ENCODE peak calls at places on chromosomes 13 and 19, in five cellular contexts. A, T, H, J and D are unnamed samples.

GRCh38 chr13:99434258-99434788 is 66.9 kb upstream of the TM9SF2 start:
- DNase-seq in A (no peak), T (no peak), J (no peak), H (no peak), D (no peak)

GRCh38 chr13:105665284-105665683 is 870.2 kb downstream of the EFNB2 start:
- DNase-seq in H (no peak), A (peak; percentile 92), J (no peak), T (no peak), D (peak; percentile 79)

GRCh38 chr19:28934626-28935025 is 278.3 kb downstream of the UQCRFS1 start:
- DNase-seq in J (no peak), H (no peak), A (no peak), T (no peak), D (no peak)

GRCh38 chr13:83667606-83668005 is 214.7 kb downstream of the SLITRK1 start:
- DNase-seq in T (no peak), J (no peak), H (no peak), A (no peak), D (no peak)

GRCh38 chr19:6062274-6062673 is 48.0 kb downstream of the RFX2 start:
- DNase-seq in H (no peak), A (peak; percentile 58), T (no peak), J (peak; percentile 25), D (no peak)

GRCh38 chr19:15330801-15331418 is 1.4 kb downstream of the BRD4 start:
- DNase-seq in J (peak; percentile 23), H (peak; percentile 42), T (no peak), A (peak; percentile 86), D (peak; percentile 85)

GRCh38 chr19:48596679-48597465 is 9.7 kb upstream of the SPACA4 start:
- DNase-seq in T (no peak), J (no peak), A (no peak), H (no peak), D (no peak)

GRCh38 chr19:2362039-2362969 is 2.2 kb downstream of the TMPRSS9 start:
- DNase-seq in H (no peak), A (no peak), T (no peak), J (no peak), D (no peak)

GRCh38 chr13:26837997-26838396 is 77.4 kb upstream of the GPR12 start:
- DNase-seq in J (no peak), A (no peak), T (no peak), H (no peak), D (peak; percentile 1)

GRCh38 chr19:13095393-13095784 is 7.3 kb downstream of the LYL1 start:
- DNase-seq in H (no peak), J (no peak), T (no peak), A (no peak), D (no peak)

GRCh38 chr13:42078113-42078769 is 29.8 kb downstream of the DGKH start:
- DNase-seq in H (peak; percentile 20), T (peak; percentile 52), A (no peak), J (no peak), D (no peak)

GRCh38 chr13:23808803-23809202 is 80.4 kb downstream of the MIPEP start:
- DNase-seq in J (no peak), H (no peak), A (no peak), T (no peak), D (no peak)

GRCh38 chr13:23813635-23814034 is 75.6 kb downstream of the MIPEP start:
- DNase-seq in A (no peak), T (no peak), J (no peak), H (peak; percentile 26), D (no peak)

GRCh38 chr13:23811366-23812027 is 77.7 kb downstream of the MIPEP start:
- DNase-seq in T (no peak), A (no peak), J (no peak), H (no peak), D (peak; percentile 55)

GRCh38 chr13:23806874-23807522 is 82.2 kb downstream of the MIPEP start:
- DNase-seq in J (no peak), H (no peak), T (no peak), A (no peak), D (no peak)

GRCh38 chr13:23810842-23811241 is 78.4 kb downstream of the MIPEP start:
- DNase-seq in T (no peak), A (no peak), H (no peak), J (no peak), D (no peak)
- TF ChIP-seq CTCF in T (no peak), A (no peak), H (no peak), J (no peak), D (no peak)

GRCh38 chr13:20943519-20944012 is 41.0 kb upstream of the XPO4 start:
- DNase-seq in A (peak; percentile 91), J (peak; percentile 90), H (peak; percentile 72), T (peak; percentile 94), D (peak; percentile 89)

GRCh38 chr13:20939662-20940061 is 37.1 kb upstream of the XPO4 start:
- DNase-seq in H (no peak), A (no peak), J (no peak), T (no peak), D (peak; percentile 49)

GRCh38 chr13:20940083-20940482 is 37.5 kb upstream of the XPO4 start:
- DNase-seq in J (no peak), H (no peak), T (no peak), A (peak; percentile 47), D (peak; percentile 47)

GRCh38 chr13:20945952-20946383 is 43.4 kb upstream of the XPO4 start:
- DNase-seq in H (peak; percentile 30), J (peak; percentile 7), T (no peak), A (peak; percentile 20), D (no peak)

GRCh38 chr13:20942938-20943518 is 40.5 kb upstream of the XPO4 start:
- DNase-seq in T (no peak), A (no peak), H (no peak), J (peak; percentile 5), D (no peak)
- H3K4me3 ChIP-seq in T (no peak overlapping the region), A (peak overlapping the region; percentile 16), H (no peak overlapping the region), J (no peak overlapping the region), D (no peak overlapping the region)

GRCh38 chr19:38792250-38793111 is 3.5 kb downstream of the LGALS7B start:
- DNase-seq in H (no peak), A (no peak), T (no peak), J (no peak), D (peak; percentile 38)
- TF ChIP-seq CTCF in H (no peak), A (no peak), T (peak; percentile 27), J (peak; percentile 20), D (peak; percentile 33)

DNA sequence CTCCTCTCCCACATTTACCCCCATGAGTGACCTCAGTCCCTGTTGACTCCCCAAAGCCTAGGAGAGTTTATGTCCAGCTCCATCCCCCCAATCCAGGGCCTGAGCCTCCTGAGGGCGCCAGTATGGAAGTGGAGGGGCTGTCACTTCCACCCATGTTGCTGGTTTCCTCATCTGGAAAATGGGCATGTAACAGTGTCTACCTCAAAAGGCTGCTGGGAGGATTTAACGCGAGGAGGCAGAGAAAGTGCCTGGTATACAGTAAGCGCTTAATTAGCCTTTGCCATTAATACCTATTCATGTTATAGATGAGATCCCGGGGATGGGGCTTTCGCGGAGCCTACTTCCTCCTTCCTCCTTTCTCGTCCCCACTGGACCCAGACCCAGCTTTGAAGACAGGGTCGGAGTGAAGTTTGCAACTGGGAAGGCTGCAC is 477 bp downstream of the TYK2 start:
- DNase-seq in A (no peak), J (no peak), T (no peak), H (no peak), D (no peak)
- H3K4me3 ChIP-seq in A (peak overlapping the region; percentile 92), J (peak overlapping the region; percentile 66), T (peak overlapping the region; percentile 84), H (peak overlapping the region; percentile 83), D (peak overlapping the region; percentile 94)

DNA sequence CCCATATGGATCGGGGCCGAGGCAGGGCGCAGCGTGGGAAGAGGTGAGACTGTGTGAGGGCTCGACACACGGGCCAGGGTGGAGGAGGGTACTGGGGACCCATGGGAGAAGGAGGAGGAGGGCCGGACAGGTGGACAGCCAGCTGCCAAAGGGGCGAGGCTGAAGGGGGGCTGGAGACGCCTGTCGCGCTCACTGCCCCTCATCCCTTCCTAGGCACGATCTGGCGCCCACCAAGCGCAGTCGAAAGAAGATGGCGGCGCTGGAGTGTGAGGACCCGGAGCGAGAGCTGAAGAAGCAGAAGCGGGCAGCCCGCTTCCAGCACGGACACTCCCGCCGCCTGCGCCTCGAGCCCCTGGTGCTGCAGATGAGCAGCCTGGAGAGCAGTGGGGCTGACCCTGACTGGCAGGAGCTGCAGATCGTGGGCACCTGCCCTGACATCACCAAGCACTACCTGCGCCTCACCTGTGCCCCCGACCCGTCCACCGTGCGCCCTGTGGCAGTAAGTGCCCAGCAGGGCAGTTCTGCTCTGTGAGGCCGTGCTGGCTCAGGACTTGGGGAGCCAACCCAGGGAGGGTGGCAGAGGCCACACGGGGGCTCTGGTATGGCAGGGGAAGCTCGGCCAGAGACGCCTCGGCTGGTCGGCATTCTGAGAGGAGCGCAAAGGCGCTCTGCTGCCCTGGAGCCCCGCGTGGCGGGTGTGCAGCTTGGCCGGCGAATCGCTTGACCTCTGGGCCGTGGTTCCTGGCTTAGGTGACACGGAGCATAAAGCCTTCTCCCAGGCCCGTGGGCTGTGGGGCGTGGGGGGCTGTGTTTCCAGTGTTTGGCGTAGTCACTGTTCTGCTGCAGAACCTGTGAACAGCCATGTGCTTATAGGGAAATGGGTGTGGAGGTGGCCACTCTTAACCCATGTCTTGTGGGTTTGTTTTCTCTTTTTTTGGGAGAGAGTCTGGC is 6.9 kb downstream of the LENG9 start:
- DNase-seq in T (no peak), J (no peak), H (no peak), A (no peak), D (no peak)
- TF ChIP-seq CTCF in T (no peak), J (no peak), H (no peak), A (no peak), D (no peak)

GRCh38 chr19:47047272-47047930 is 1.0 kb downstream of the TMEM160 start:
- DNase-seq in J (no peak), A (no peak), T (no peak), H (no peak), D (no peak)
- H3K4me3 ChIP-seq in J (peak overlapping the region; percentile 91), A (peak overlapping the region; percentile 31), T (peak overlapping the region; percentile 69), H (peak overlapping the region; percentile 81), D (peak overlapping the region; percentile 76)